ENCODE peak calls at places on chromosomes 4 and X, in four cellular contexts. One of them, this sample, is unnamed.

GRCh38 chr4:2843909-2844584 is 403 bp downstream of the ADD1 start:
- DNase-seq in astrocyte of the spinal cord: peak
- DNase-seq in sigmoid colon: peak
- DNase-seq in cardiac fibroblast: peak
- DNase-seq in this sample: peak

GRCh38 chr4:40058121-40058520 is 1.5 kb downstream of the N4BP2 start:
- DNase-seq in sigmoid colon: no peak
- DNase-seq in astrocyte of the spinal cord: no peak
- DNase-seq in cardiac fibroblast: no peak
- DNase-seq in this sample: no peak

GRCh38 chr4:108693819-108694218 is 43.4 kb downstream of the OSTC start:
- DNase-seq in sigmoid colon: no peak
- DNase-seq in astrocyte of the spinal cord: no peak
- DNase-seq in cardiac fibroblast: peak
- DNase-seq in this sample: no peak

GRCh38 chrX:130695931-130696330 is 207.1 kb downstream of the ENOX2 start:
- DNase-seq in cardiac fibroblast: no peak
- DNase-seq in astrocyte of the spinal cord: no peak
- DNase-seq in sigmoid colon: no peak
- DNase-seq in this sample: no peak

GRCh38 chr4:121898150-121898549 is 27.9 kb upstream of the BBS7 start:
- DNase-seq in sigmoid colon: no peak
- DNase-seq in astrocyte of the spinal cord: no peak
- DNase-seq in cardiac fibroblast: no peak
- DNase-seq in this sample: no peak

GRCh38 chr4:2350982-2351381 is 67.5 kb downstream of the ZFYVE28 start:
- DNase-seq in cardiac fibroblast: no peak
- DNase-seq in astrocyte of the spinal cord: no peak
- DNase-seq in sigmoid colon: peak
- DNase-seq in this sample: no peak

GRCh38 chr4:145945431-145946155 is 7.0 kb upstream of the ZNF827 start:
- DNase-seq in sigmoid colon: no peak
- DNase-seq in cardiac fibroblast: no peak
- DNase-seq in astrocyte of the spinal cord: no peak
- DNase-seq in this sample: no peak

GRCh38 chrX:2457289-2458133 is 43.3 kb downstream of the DHRSX start:
- DNase-seq in sigmoid colon: no peak
- DNase-seq in astrocyte of the spinal cord: no peak
- DNase-seq in cardiac fibroblast: no peak
- DNase-seq in this sample: no peak

GRCh38 chr4:76144546-76144945 is 3.7 kb downstream of the NUP54 start:
- DNase-seq in sigmoid colon: no peak
- DNase-seq in astrocyte of the spinal cord: no peak
- DNase-seq in cardiac fibroblast: no peak
- DNase-seq in this sample: no peak

GRCh38 chr4:8710416-8710815 is 117.9 kb downstream of the CPZ start:
- DNase-seq in sigmoid colon: peak
- DNase-seq in astrocyte of the spinal cord: no peak
- DNase-seq in cardiac fibroblast: no peak
- DNase-seq in this sample: peak

GRCh38 chrX:56978172-56978571 is 17.2 kb downstream of the SPIN3 start:
- DNase-seq in cardiac fibroblast: peak
- DNase-seq in astrocyte of the spinal cord: peak
- DNase-seq in sigmoid colon: no peak
- DNase-seq in this sample: peak

GRCh38 chrX:103554687-103555417 is 30.5 kb upstream of the TCEAL4 start:
- DNase-seq in sigmoid colon: peak
- DNase-seq in astrocyte of the spinal cord: peak
- DNase-seq in cardiac fibroblast: peak
- DNase-seq in this sample: peak

GRCh38 chr4:163895369-163896005 is 401.0 kb downstream of the TMA16 start:
- DNase-seq in cardiac fibroblast: no peak
- DNase-seq in astrocyte of the spinal cord: no peak
- DNase-seq in sigmoid colon: no peak
- DNase-seq in this sample: no peak

GRCh38 chr4:23855912-23856605 is 33.8 kb downstream of the PPARGC1A start:
- DNase-seq in cardiac fibroblast: peak
- DNase-seq in astrocyte of the spinal cord: peak
- DNase-seq in sigmoid colon: no peak
- DNase-seq in this sample: no peak

GRCh38 chr4:8560265-8561047 is 19.7 kb upstream of the GPR78 start:
- DNase-seq in cardiac fibroblast: peak
- DNase-seq in astrocyte of the spinal cord: no peak
- DNase-seq in sigmoid colon: no peak
- DNase-seq in this sample: no peak

GRCh38 chrX:70168238-70169188 is 8.8 kb upstream of the DGAT2L6 start:
- DNase-seq in astrocyte of the spinal cord: peak
- DNase-seq in sigmoid colon: no peak
- DNase-seq in cardiac fibroblast: peak
- DNase-seq in this sample: no peak

GRCh38 chrX:27674491-27674890 is 84.3 kb downstream of the DCAF8L2 start:
- DNase-seq in cardiac fibroblast: no peak
- DNase-seq in astrocyte of the spinal cord: no peak
- DNase-seq in sigmoid colon: no peak
- DNase-seq in this sample: no peak

GRCh38 chr4:74529284-74530041 is 84.5 kb downstream of the AREG start:
- DNase-seq in astrocyte of the spinal cord: no peak
- DNase-seq in cardiac fibroblast: no peak
- DNase-seq in sigmoid colon: no peak
- DNase-seq in this sample: no peak

GRCh38 chr4:73251384-73251783 is 7.2 kb downstream of the ANKRD17 start:
- DNase-seq in sigmoid colon: no peak
- DNase-seq in cardiac fibroblast: peak
- DNase-seq in astrocyte of the spinal cord: no peak
- DNase-seq in this sample: no peak

GRCh38 chr4:6873291-6873690 is 36.3 kb upstream of the TBC1D14 start:
- DNase-seq in cardiac fibroblast: peak
- DNase-seq in sigmoid colon: no peak
- DNase-seq in astrocyte of the spinal cord: no peak
- DNase-seq in this sample: no peak

GRCh38 chr4:143558823-143559756 is 45.6 kb downstream of the SMARCA5 start:
- DNase-seq in astrocyte of the spinal cord: peak
- DNase-seq in cardiac fibroblast: peak
- DNase-seq in sigmoid colon: peak
- DNase-seq in this sample: peak

GRCh38 chrX:113741744-113742143 is 842.1 kb upstream of the HTR2C start:
- DNase-seq in astrocyte of the spinal cord: peak
- DNase-seq in cardiac fibroblast: peak
- DNase-seq in sigmoid colon: no peak
- DNase-seq in this sample: no peak

GRCh38 chr4:56426273-56426672 is 9.1 kb downstream of the PPAT start:
- DNase-seq in astrocyte of the spinal cord: no peak
- DNase-seq in sigmoid colon: no peak
- DNase-seq in cardiac fibroblast: no peak
- DNase-seq in this sample: no peak

GRCh38 chrX:13383907-13384306 is 64.1 kb upstream of the ATXN3L start:
- DNase-seq in astrocyte of the spinal cord: no peak
- DNase-seq in cardiac fibroblast: no peak
- DNase-seq in sigmoid colon: no peak
- DNase-seq in this sample: no peak

GRCh38 chrX:47361538-47362511 is 8.6 kb upstream of the ZNF157 start:
- DNase-seq in sigmoid colon: peak
- DNase-seq in cardiac fibroblast: peak
- DNase-seq in astrocyte of the spinal cord: peak
- DNase-seq in this sample: peak

GRCh38 chr4:78529569-78530209 is 21.9 kb upstream of the ANXA3 start:
- DNase-seq in sigmoid colon: no peak
- DNase-seq in cardiac fibroblast: peak
- DNase-seq in astrocyte of the spinal cord: no peak
- DNase-seq in this sample: no peak

GRCh38 chr4:89588366-89588765 is 248.6 kb downstream of the SNCA start:
- DNase-seq in astrocyte of the spinal cord: no peak
- DNase-seq in cardiac fibroblast: no peak
- DNase-seq in sigmoid colon: no peak
- DNase-seq in this sample: no peak
- H3K4me3 ChIP-seq in astrocyte of the spinal cord: no peak
- H3K4me3 ChIP-seq in cardiac fibroblast: no peak
- H3K4me3 ChIP-seq in sigmoid colon: no peak
- H3K4me3 ChIP-seq in this sample: no peak

GRCh38 chrX:37776987-37777325 is 2.9 kb upstream of the CYBB start:
- DNase-seq in sigmoid colon: no peak
- DNase-seq in astrocyte of the spinal cord: no peak
- DNase-seq in cardiac fibroblast: no peak
- DNase-seq in this sample: no peak

GRCh38 chrX:37779857-37780256 is at the start of gene CYBB:
- DNase-seq in sigmoid colon: no peak
- DNase-seq in cardiac fibroblast: no peak
- DNase-seq in astrocyte of the spinal cord: no peak
- DNase-seq in this sample: no peak

GRCh38 chrX:37785569-37785968 is 5.7 kb downstream of the CYBB start:
- DNase-seq in astrocyte of the spinal cord: peak
- DNase-seq in cardiac fibroblast: peak
- DNase-seq in sigmoid colon: no peak
- DNase-seq in this sample: peak

GRCh38 chrX:37783284-37783683 is 3.4 kb downstream of the CYBB start:
- DNase-seq in cardiac fibroblast: no peak
- DNase-seq in astrocyte of the spinal cord: no peak
- DNase-seq in sigmoid colon: no peak
- DNase-seq in this sample: no peak

GRCh38 chrX:37781808-37782207 is 1.9 kb downstream of the CYBB start:
- DNase-seq in astrocyte of the spinal cord: no peak
- DNase-seq in sigmoid colon: no peak
- DNase-seq in cardiac fibroblast: no peak
- DNase-seq in this sample: no peak
- H3K4me3 ChIP-seq in astrocyte of the spinal cord: no peak
- H3K4me3 ChIP-seq in sigmoid colon: peak
- H3K4me3 ChIP-seq in cardiac fibroblast: no peak
- H3K4me3 ChIP-seq in this sample: no peak

GRCh38 chr4:69759189-69759604 is 1.2 kb downstream of the SULT1B1 start:
- DNase-seq in sigmoid colon: no peak
- DNase-seq in astrocyte of the spinal cord: no peak
- DNase-seq in cardiac fibroblast: no peak
- DNase-seq in this sample: no peak
- H3K4me3 ChIP-seq in sigmoid colon: no peak
- H3K4me3 ChIP-seq in astrocyte of the spinal cord: no peak
- H3K4me3 ChIP-seq in cardiac fibroblast: no peak
- H3K4me3 ChIP-seq in this sample: no peak

GRCh38 chrX:151396042-151396826 is 772 bp upstream of the VMA21 start:
- DNase-seq in sigmoid colon: no peak
- DNase-seq in cardiac fibroblast: peak
- DNase-seq in astrocyte of the spinal cord: peak
- DNase-seq in this sample: no peak

GRCh38 chrX:151402719-151403390 is 5.8 kb downstream of the VMA21 start:
- DNase-seq in sigmoid colon: peak
- DNase-seq in astrocyte of the spinal cord: no peak
- DNase-seq in cardiac fibroblast: no peak
- DNase-seq in this sample: peak

GRCh38 chrX:151396827-151397740 is at the start of gene VMA21:
- DNase-seq in astrocyte of the spinal cord: peak
- DNase-seq in sigmoid colon: peak
- DNase-seq in cardiac fibroblast: peak
- DNase-seq in this sample: peak

GRCh38 chrX:151397741-151398070 is 700 bp downstream of the VMA21 start:
- DNase-seq in sigmoid colon: no peak
- DNase-seq in cardiac fibroblast: no peak
- DNase-seq in astrocyte of the spinal cord: no peak
- DNase-seq in this sample: no peak

DNA sequence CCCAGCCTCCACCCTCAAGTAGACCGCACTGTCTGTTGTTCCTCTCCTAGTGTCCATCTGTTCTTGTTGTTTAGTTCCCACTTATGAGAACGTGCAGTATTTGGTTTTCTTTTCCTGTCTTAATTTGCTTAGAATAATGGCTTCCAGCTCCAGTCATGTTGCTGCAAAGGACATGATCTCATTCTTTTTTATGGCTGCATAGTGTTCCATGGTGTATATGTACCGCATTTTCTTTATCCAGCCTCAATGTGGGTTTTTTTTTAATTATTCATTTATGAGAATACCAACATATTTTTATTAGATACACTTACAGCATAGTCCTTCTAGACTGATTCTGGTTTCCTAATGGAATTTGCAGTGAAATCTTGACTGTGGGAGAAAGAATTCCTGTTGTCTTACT is 1.3 kb downstream of the VMA21 start:
- DNase-seq in cardiac fibroblast: no peak
- DNase-seq in astrocyte of the spinal cord: no peak
- DNase-seq in sigmoid colon: no peak
- DNase-seq in this sample: no peak
- H3K4me3 ChIP-seq in cardiac fibroblast: no peak
- H3K4me3 ChIP-seq in astrocyte of the spinal cord: no peak
- H3K4me3 ChIP-seq in sigmoid colon: no peak
- H3K4me3 ChIP-seq in this sample: no peak

This sample was measured in body of pancreas.